ENCODE peak calls at places on chromosome 20, in six cellular contexts. W is body of pancreas, F is pancreas, D is adipocyte, K is adrenal gland, C is cardiac muscle cell. Q is an unnamed sample.
A peak's percentile ranks its signal among the peaks of the same experiment; 100 is the strongest.

GRCh38 chr20:48827880-48828733 is at the start of gene PREX1:
- DNase-seq in D (peak; percentile 85), C (peak; percentile 91), W (peak; percentile 49), K (peak; percentile 82), F (peak; percentile 84), Q (peak; percentile 50)

GRCh38 chr20:61571221-61571620 is 319.2 kb downstream of the CDH4 start:
- DNase-seq in C (no peak), W (no peak), D (no peak), K (no peak), F (no peak), Q (no peak)

GRCh38 chr20:57667385-57667784 is 42.4 kb downstream of the PMEPA1 start:
- DNase-seq in K (no peak), C (no peak), W (no peak), D (no peak), F (no peak), Q (no peak)

GRCh38 chr20:41177636-41178035 is 40.3 kb downstream of the PLCG1 start:
- DNase-seq in C (no peak), W (no peak), F (peak; percentile 43), D (peak; percentile 94), K (peak; percentile 74), Q (peak; percentile 97)

GRCh38 chr20:41734506-41734945 is 116.3 kb upstream of the CHD6 start:
- DNase-seq in F (no peak), D (peak; percentile 62), W (peak; percentile 55), K (peak; percentile 56), C (peak; percentile 52), Q (no peak)

GRCh38 chr20:5996765-5997164 is 46.3 kb downstream of the MCM8 start:
- DNase-seq in C (no peak), W (no peak), F (no peak), D (no peak), K (no peak), Q (no peak)

GRCh38 chr20:51579137-51579536 is 36.6 kb upstream of the NFATC2 start:
- DNase-seq in D (peak; percentile 56), F (no peak), W (no peak), C (no peak), K (no peak), Q (no peak)

GRCh38 chr20:41232971-41233926 is 84.3 kb downstream of the ZHX3 start:
- DNase-seq in D (peak; percentile 86), C (no peak), K (no peak), F (no peak), W (no peak), Q (no peak)

GRCh38 chr20:59024111-59024530 is 4.9 kb downstream of the TUBB1 start:
- DNase-seq in W (no peak), K (no peak), F (no peak), D (no peak), C (no peak), Q (no peak)

GRCh38 chr20:60055740-60056139 is 97.5 kb downstream of the CDH26 start:
- DNase-seq in K (peak; percentile 58), F (no peak), C (no peak), D (no peak), W (peak; percentile 18), Q (peak; percentile 27)

GRCh38 chr20:41482647-41483552 is 116.3 kb upstream of the EMILIN3 start:
- DNase-seq in K (no peak), W (no peak), C (no peak), F (no peak), D (peak; percentile 89), Q (no peak)

GRCh38 chr20:33401922-33402369 is 627 bp upstream of the CDK5RAP1 start:
- DNase-seq in F (no peak), C (no peak), K (no peak), D (no peak), W (no peak), Q (no peak)

GRCh38 chr20:35985789-35986188 is 17.4 kb downstream of the CNBD2 start:
- DNase-seq in F (no peak), C (no peak), W (no peak), K (no peak), D (no peak), Q (no peak)

GRCh38 chr20:35008411-35009342 is 53.0 kb downstream of the MYH7B start:
- DNase-seq in C (no peak), W (peak; percentile 93), K (peak; percentile 96), F (peak; percentile 64), D (no peak), Q (peak; percentile 90)

GRCh38 chr20:23515250-23515939 is 24.5 kb downstream of the CST8 start:
- DNase-seq in W (no peak), C (no peak), F (no peak), K (no peak), D (peak; percentile 88), Q (no peak)

GRCh38 chr20:48171626-48172025 is 386.3 kb upstream of the SULF2 start:
- DNase-seq in D (no peak), C (no peak), F (no peak), K (no peak), W (no peak), Q (no peak)

GRCh38 chr20:49586967-49587587 is 19.1 kb upstream of the PTGIS start:
- DNase-seq in K (no peak), D (peak; percentile 95), F (no peak), C (no peak), W (no peak), Q (no peak)

GRCh38 chr20:8246701-8247100 is 114.6 kb downstream of the PLCB1 start:
- DNase-seq in K (no peak), C (no peak), D (peak; percentile 19), W (no peak), F (no peak), Q (no peak)

GRCh38 chr20:8242827-8243764 is 111.0 kb downstream of the PLCB1 start:
- DNase-seq in W (no peak), C (peak; percentile 17), D (peak; percentile 53), F (no peak), K (no peak), Q (no peak)

GRCh38 chr20:8246153-8246552 is 114.1 kb downstream of the PLCB1 start:
- DNase-seq in W (no peak), C (no peak), D (no peak), K (no peak), F (no peak), Q (no peak)

GRCh38 chr20:8242066-8242465 is 110.0 kb downstream of the PLCB1 start:
- DNase-seq in W (no peak), C (no peak), F (no peak), K (no peak), D (no peak), Q (no peak)

DNA sequence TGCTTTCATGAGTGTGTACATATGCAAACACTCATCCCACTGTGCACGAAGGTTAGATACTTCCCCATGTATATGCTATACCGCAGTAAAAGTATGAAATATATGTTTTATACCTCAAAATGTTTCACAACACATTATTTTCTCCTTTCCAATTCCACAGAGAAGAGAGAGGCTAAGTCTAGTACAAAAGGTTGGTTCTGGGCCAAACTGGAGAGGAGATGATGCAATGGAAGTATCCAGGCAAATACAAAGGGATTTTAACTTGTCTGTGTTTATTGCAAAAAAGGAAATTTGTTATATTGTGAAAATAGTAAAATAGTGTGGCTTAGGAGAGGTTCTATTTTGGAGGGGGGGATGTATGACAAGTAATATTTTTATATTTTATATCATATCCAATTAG is 112.6 kb downstream of the PLCB1 start:
- DNase-seq in C (no peak), F (no peak), D (peak; percentile 94), K (peak; percentile 28), W (peak; percentile 37), Q (no peak)
- H3K9me3 ChIP-seq in C (no peaks in the 10 kb centered on the region), F (no peaks in the 10 kb centered on the region), D (no peaks in the 10 kb centered on the region), K (no peaks in the 10 kb centered on the region), W (no peaks in the 10 kb centered on the region), Q (no peaks in the 10 kb centered on the region)

DNA sequence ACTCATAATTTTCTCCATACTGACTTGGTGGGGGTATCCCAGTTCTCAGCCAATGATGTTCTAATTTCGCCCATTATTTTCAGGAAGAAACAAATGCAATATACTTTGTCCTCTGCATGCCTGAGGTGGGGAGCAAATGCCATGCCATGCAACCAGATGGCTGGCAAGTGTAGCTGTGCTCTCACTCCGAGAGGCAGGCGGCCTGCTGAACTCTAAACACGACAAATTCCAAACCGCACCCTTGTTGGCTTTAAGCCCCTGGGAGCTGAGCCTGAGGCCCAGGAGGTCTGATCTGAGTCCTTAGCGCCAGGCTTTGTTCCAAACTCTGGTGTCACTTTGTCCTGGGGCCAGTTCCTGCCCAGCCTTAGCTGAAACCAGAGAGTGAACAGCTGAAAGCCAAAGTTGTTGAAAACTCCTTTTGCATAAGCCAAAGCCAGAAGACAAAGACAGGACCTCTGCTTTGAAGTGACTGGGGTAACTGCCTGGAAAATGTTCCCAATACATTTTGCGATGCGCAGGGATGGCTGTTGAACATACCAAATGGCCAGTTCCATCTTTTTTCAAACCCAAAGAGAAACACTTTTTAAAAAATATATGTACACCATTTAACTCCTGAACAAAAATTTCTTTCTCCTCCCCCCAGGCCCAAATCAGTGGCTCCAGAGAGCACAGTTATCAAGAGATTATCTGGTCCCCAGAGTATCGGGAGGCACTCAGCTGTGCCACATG is 46.2 kb downstream of the TTI1 start:
- DNase-seq in K (peak; percentile 69), D (peak; percentile 82), C (peak; percentile 83), F (no peak), W (peak; percentile 78), Q (no peak)
- H3K9me3 ChIP-seq in K (no peaks in the 10 kb centered on the region), D (no peaks in the 10 kb centered on the region), C (no peaks in the 10 kb centered on the region), F (no peaks in the 10 kb centered on the region), W (no peaks in the 10 kb centered on the region), Q (no peaks in the 10 kb centered on the region)

GRCh38 chr20:19277381-19277780 is 64.9 kb downstream of the SLC24A3 start:
- DNase-seq in D (peak; percentile 51), F (no peak), W (no peak), K (no peak), C (no peak), Q (peak; percentile 4)
- H3K9me3 ChIP-seq in D (no peaks in the 10 kb centered on the region), F (no peaks in the 10 kb centered on the region), W (no peaks in the 10 kb centered on the region), K (no peaks in the 10 kb centered on the region), C (no peaks in the 10 kb centered on the region), Q (no peaks in the 10 kb centered on the region)

DNA sequence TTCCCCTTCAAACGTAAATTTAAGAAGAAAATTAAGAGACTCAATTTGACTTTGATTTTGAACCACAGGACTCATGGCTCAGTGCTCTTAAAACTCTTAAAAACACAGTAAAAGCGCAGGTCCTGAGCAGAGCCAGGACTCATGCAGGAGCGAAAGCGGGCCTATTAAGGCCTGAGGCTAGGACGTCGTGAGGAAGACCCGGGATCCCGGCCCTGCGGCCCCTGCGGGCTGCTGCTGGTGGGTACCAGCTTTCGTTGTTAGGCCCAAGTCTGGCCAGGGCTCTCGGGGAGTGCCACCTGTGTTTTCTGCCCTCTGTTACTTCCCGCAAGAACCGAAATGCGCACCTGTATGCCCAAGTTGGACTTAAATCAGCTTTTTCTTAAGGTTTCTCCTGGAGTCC is 3.5 kb upstream of the PAX1 start:
- DNase-seq in C (no peak), F (no peak), D (no peak), W (no peak), K (no peak), Q (no peak)
- H3K9me3 ChIP-seq in C (no peaks in the 10 kb centered on the region), F (no peaks in the 10 kb centered on the region), D (no peaks in the 10 kb centered on the region), W (no peaks in the 10 kb centered on the region), K (no peaks in the 10 kb centered on the region), Q (no peaks in the 10 kb centered on the region)

GRCh38 chr20:805713-806112 is 27.8 kb upstream of the FAM110A start:
- DNase-seq in C (no peak), D (peak; percentile 8), W (no peak), K (no peak), F (no peak), Q (no peak)
- H3K9me3 ChIP-seq in C (no peaks in the 10 kb centered on the region), D (peaks cover 20% of the 10 kb centered on the region), W (no peaks in the 10 kb centered on the region), K (no peaks in the 10 kb centered on the region), F (no peaks in the 10 kb centered on the region), Q (no peaks in the 10 kb centered on the region)